ENCODE peak calls at places on chromosomes 6 and 20, in seven cellular contexts. Q is mesenchymal stem cell, G is neural progenitor cell, X is endothelial cell of umbilical vein, V is GM23248, L is K562, W is mesendoderm. M is an unnamed sample.

GRCh38 chr6:162442675-162443074 is 284.9 kb downstream of the PRKN start:
- DNase-seq in Q (peak), G (peak), X (no peak), V (no peak), L (no peak), W (peak), M (no peak)

GRCh38 chr20:45087115-45087785 is 13.7 kb downstream of the KCNS1 start:
- DNase-seq in Q (no peak), G (no peak), X (no peak), V (peak), L (no peak), W (no peak), M (no peak)

GRCh38 chr20:48826883-48827771 is 672 bp downstream of the PREX1 start:
- DNase-seq in Q (peak), G (peak), X (peak), V (peak), L (no peak), W (peak), M (peak)

GRCh38 chr6:7811441-7811840 is 85.5 kb downstream of the BMP6 start:
- DNase-seq in Q (no peak), G (no peak), X (no peak), V (no peak), L (no peak), W (no peak), M (no peak)

GRCh38 chr6:39520411-39520810 is 197.9 kb upstream of the KCNK16 start:
- DNase-seq in Q (no peak), G (no peak), X (no peak), V (peak), L (no peak), W (no peak), M (no peak)

GRCh38 chr6:1024161-1024560 is 287.7 kb upstream of the FOXQ1 start:
- DNase-seq in Q (no peak), G (no peak), X (no peak), V (no peak), L (no peak), W (no peak), M (no peak)

GRCh38 chr6:1767481-1768246 is 157.9 kb downstream of the FOXC1 start:
- DNase-seq in Q (peak), G (no peak), X (peak), V (peak), L (no peak), W (peak), M (peak)

GRCh38 chr6:142071981-142072380 is 60.7 kb upstream of the GJE1 start:
- DNase-seq in Q (no peak), G (peak), X (no peak), V (no peak), L (no peak), W (peak), M (no peak)

GRCh38 chr6:38316099-38316868 is 323.4 kb downstream of the BTBD9 start:
- DNase-seq in Q (no peak), G (no peak), X (no peak), V (no peak), L (no peak), W (no peak), M (no peak)
- H3K4me2 ChIP-seq in Q (no peak), G (no peak), X (no peak), V (no peak), L (no peak), W (no peak), M (no peak)

DNA sequence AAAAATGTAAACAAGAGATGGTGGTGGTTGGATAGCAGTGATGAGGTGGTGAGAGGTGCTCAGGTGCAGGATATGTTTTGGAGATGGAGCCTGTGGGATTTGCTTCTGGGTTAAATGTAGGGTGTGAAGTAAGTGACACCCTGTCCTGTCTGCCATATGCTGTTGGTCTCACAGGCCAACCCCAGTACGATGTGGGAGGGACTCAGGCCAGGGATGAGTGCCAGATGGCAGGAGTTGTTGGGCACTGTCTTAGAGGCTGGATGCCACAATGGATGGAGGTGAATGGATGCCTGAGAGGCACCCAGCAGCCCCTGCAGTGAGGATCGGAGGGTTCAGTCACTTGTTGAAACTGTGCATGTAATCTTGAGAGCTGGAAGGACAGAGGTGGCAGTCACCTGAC is 259.3 kb downstream of the NRN1 start:
- DNase-seq in Q (no peak), G (no peak), X (no peak), V (no peak), L (no peak), W (no peak), M (no peak)
- H3K4me2 ChIP-seq in Q (no peak), G (no peak), X (no peak), V (no peak), L (no peak), W (no peak), M (no peak)

DNA sequence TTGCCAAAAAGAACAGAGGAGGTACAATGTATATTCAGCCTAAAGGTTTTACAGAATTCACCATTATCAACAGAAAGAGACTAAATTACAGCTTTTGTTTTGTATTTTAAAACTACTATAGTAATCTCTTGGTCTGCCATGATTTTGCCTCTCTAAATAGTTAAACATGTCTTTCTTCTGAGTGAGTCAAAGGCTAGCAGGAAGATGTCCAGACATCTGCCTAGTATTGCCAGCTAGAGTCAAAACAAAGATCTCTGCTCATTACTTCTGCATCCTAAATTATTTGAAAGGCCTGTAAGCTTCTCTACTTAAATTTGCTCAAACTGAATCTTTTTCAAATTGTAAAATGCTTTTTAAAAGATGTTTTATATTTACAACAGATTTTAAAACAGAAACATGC is 8.8 kb downstream of the ASF1A start:
- DNase-seq in Q (peak), G (no peak), X (peak), V (peak), L (no peak), W (no peak), M (no peak)
- H3K4me2 ChIP-seq in Q (no peak), G (no peak), X (peak), V (peak), L (no peak), W (no peak), M (no peak)

DNA sequence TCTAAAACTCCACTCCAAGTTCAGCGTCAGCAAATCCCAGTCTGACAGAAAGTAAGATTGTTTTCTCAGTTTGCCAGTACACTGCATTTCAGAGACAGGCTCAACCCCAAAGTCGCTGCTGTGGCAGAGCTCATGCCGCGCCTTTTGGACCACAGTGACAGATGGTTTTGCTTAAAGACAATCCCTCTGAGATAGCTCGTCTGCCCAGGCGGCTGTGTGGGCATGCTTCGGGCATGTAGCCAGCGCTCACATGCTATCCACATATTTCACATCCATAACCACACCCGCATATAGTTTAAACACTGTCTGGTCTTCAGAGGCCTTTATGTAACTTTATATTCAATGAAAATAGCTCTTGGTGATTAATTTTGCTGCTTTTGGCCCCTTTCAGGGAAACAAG is 14.7 kb upstream of the PXDC1 start:
- DNase-seq in Q (no peak), G (no peak), X (no peak), V (peak), L (no peak), W (no peak), M (no peak)
- H3K4me2 ChIP-seq in Q (no peak), G (no peak), X (no peak), V (peak), L (no peak), W (no peak), M (no peak)

GRCh38 chr20:17807670-17808069 is 107.9 kb downstream of the BANF2 start:
- DNase-seq in Q (peak), G (no peak), X (no peak), V (peak), L (no peak), W (peak), M (no peak)

GRCh38 chr20:17808782-17809181 is 109.0 kb downstream of the BANF2 start:
- DNase-seq in Q (no peak), G (no peak), X (no peak), V (no peak), L (no peak), W (no peak), M (no peak)

GRCh38 chr20:17808357-17808756 is 108.6 kb downstream of the BANF2 start:
- DNase-seq in Q (peak), G (no peak), X (peak), V (peak), L (no peak), W (no peak), M (no peak)

GRCh38 chr20:17806107-17806506 is 106.3 kb downstream of the BANF2 start:
- DNase-seq in Q (no peak), G (no peak), X (no peak), V (no peak), L (no peak), W (no peak), M (no peak)

DNA sequence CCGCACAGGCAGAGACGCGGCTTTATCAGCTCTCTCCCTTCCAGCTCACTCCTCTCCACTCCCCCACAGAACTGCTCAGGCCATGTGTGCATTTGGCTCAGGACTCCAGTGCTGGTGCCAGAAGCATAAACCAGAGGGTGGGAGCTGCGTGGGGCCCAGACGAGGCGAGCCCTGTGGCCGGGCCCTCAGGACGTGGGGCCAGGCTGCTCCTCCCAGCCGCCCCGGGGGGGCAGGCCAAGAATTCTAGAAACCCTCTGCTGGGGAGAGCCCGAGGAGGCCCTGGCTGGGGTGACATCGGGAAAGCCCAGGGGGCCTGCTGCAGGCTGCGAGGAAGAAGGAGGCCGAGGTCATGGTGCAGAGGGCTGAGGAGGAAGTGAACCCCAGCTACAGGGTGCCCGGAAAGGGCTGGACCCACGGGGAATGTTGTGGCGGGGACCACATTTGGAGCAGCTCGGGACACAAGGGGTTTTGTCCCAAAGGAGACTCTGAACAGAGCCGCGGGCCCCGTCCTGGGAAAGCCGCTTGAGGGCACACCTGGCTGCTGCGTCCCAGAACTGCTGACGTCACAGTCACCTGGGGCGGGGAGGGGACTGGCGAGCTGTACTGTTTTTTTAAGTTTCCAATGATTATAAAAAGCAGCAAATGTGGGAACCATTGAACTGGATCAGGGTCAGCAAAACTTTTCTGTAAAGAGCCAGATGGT is 107.1 kb downstream of the BANF2 start:
- DNase-seq in Q (no peak), G (no peak), X (peak), V (peak), L (peak), W (peak), M (no peak)
- H3K4me2 ChIP-seq in Q (no peak), G (no peak), X (no peak), V (peak), L (no peak), W (no peak), M (no peak)

M was measured in MM.1S.